ENCODE peak calls at places on chromosomes 7 and 10, in ten cellular contexts. C is pancreas, R is body of pancreas, F is transverse colon, Z is heart right ventricle, M is tibial artery, K is PC-3, B is right atrium auricular region, Y is AG04450, W is mammary epithelial cell. I is an unnamed sample.

GRCh38 chr10:73956476-73957338 is 41.2 kb upstream of the VCL start:
- DNase-seq in K (peak), F (no peak), Z (no peak), C (no peak), W (peak), M (peak), R (no peak), B (no peak), Y (no peak), I (peak)

GRCh38 chr7:108384721-108385483 is 71.3 kb downstream of the NRCAM start:
- DNase-seq in W (no peak), F (no peak), R (no peak), C (no peak), M (no peak), Z (no peak), B (no peak), Y (no peak), K (peak), I (peak)

GRCh38 chr10:44030132-44030531 is 354.8 kb downstream of the CXCL12 start:
- DNase-seq in B (peak), Y (no peak), K (peak), Z (no peak), R (no peak), M (no peak), W (no peak), F (no peak), C (no peak), I (peak)

GRCh38 chr10:12960431-12960898 is 41.0 kb downstream of the CCDC3 start:
- DNase-seq in W (no peak), Y (no peak), F (peak), M (peak), B (peak), R (peak), C (no peak), K (no peak), Z (no peak), I (no peak)

GRCh38 chr10:132443998-132444876 is 47.2 kb downstream of the PWWP2B start:
- DNase-seq in R (no peak), K (no peak), Z (no peak), F (no peak), C (no peak), Y (no peak), W (no peak), B (no peak), M (no peak), I (no peak)

GRCh38 chr10:29183304-29183918 is 105.5 kb upstream of the LYZL1 start:
- DNase-seq in F (no peak), Z (no peak), B (no peak), C (no peak), R (no peak), Y (no peak), M (no peak), K (no peak), W (no peak), I (no peak)

GRCh38 chr7:141676618-141677017 is 25.3 kb downstream of the DENND11 start:
- DNase-seq in B (no peak), W (peak), C (no peak), Z (no peak), M (no peak), R (no peak), K (peak), F (no peak), Y (no peak), I (no peak)

GRCh38 chr10:71807557-71808510 is 34.5 kb upstream of the VSIR start:
- DNase-seq in Y (no peak), B (no peak), M (no peak), K (no peak), W (no peak), C (no peak), Z (no peak), R (no peak), F (no peak), I (no peak)

GRCh38 chr10:87546971-87547413 is 42.3 kb downstream of the MINPP1 start:
- DNase-seq in Z (no peak), C (no peak), K (peak), M (no peak), F (no peak), Y (no peak), W (no peak), B (no peak), R (no peak), I (no peak)

GRCh38 chr7:81070956-81071355 is 152.1 kb upstream of the SEMA3C start:
- DNase-seq in F (no peak), W (no peak), C (no peak), Z (no peak), Y (no peak), K (no peak), B (no peak), M (no peak), R (no peak), I (no peak)

GRCh38 chr7:122546496-122546895 is 152.4 kb downstream of the RNF133 start:
- DNase-seq in Y (no peak), R (no peak), M (no peak), F (no peak), C (no peak), B (no peak), Z (no peak), W (no peak), K (no peak), I (no peak)

GRCh38 chr7:127911968-127912511 is 119.2 kb downstream of the LRRC4 start:
- DNase-seq in Y (no peak), Z (no peak), F (no peak), B (no peak), K (no peak), R (no peak), W (no peak), M (no peak), C (no peak), I (peak)

GRCh38 chr10:61110188-61110844 is 166.3 kb upstream of the RHOBTB1 start:
- DNase-seq in Z (no peak), W (no peak), B (no peak), C (no peak), F (no peak), Y (peak), M (no peak), K (peak), R (no peak), I (no peak)

GRCh38 chr10:69407621-69408301 is 9.0 kb downstream of the TACR2 start:
- DNase-seq in C (no peak), M (no peak), F (no peak), R (peak), B (no peak), Y (no peak), Z (no peak), W (no peak), K (peak), I (peak)

GRCh38 chr7:140638311-140638791 is 2.3 kb downstream of the DENND2A start:
- DNase-seq in C (no peak), K (peak), F (no peak), R (no peak), M (peak), Y (peak), W (no peak), B (peak), Z (no peak), I (no peak)
- TF ChIP-seq CTCF in C (no peak), K (peak), F (no peak), R (no peak), M (no peak), Y (peak), W (no peak), B (no peak), Z (no peak), I (no peak)

GRCh38 chr10:80137926-80138325 is 5.4 kb downstream of the PLAC9 start:
- DNase-seq in Z (no peak), K (no peak), Y (no peak), W (no peak), C (no peak), R (no peak), M (no peak), F (no peak), B (peak), I (no peak)

GRCh38 chr10:80137031-80137712 is 4.6 kb downstream of the PLAC9 start:
- DNase-seq in R (no peak), Y (peak), C (no peak), Z (peak), K (no peak), F (no peak), M (no peak), W (no peak), B (peak), I (no peak)

GRCh38 chr10:80139290-80139689 is 6.8 kb downstream of the PLAC9 start:
- DNase-seq in K (no peak), F (no peak), M (no peak), Z (no peak), B (peak), Y (no peak), W (no peak), C (no peak), R (no peak), I (no peak)

GRCh38 chr10:80144302-80145131 is 12.0 kb downstream of the PLAC9 start:
- DNase-seq in M (peak), B (peak), K (peak), C (peak), F (peak), R (peak), W (no peak), Y (no peak), Z (no peak), I (no peak)

DNA sequence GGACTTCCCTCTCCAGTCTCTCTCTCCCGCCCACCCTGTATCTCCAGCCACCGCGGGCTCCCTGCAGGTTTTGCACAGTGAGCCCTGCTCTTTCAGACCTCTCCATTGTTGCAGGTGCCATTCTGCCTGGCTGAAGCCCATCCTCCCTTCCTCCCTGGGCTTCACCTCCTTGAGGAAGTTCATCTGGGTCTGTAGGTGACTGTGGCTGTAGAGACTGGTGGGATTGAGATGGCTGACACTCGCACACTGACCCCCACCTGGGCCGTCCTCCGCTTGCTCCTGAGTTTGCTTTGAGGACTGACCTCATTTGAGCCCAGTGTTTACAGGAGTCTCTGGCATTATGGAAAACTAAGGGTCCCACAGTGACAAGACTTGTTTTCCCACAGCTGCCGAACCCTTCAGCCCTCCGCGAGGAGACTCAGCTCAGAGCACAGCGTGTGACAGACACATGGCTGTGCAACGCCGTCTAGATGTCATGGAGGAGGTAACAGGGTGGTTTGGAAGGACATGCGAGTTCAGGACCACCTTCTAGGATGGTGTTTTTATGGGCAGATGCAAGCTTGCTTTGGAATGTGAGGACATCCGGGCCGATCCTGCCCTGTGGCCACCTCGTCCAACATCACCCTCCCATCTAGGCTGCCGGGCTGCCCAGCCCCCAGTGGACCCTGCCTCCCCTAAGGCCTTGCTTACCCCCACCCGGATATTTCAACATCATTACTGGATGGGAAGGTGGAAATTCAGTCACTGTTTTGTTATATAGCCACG is 9.3 kb downstream of the PLAC9 start:
- DNase-seq in Z (no peak), Y (no peak), K (no peak), R (no peak), B (peak), M (peak), F (no peak), C (no peak), W (no peak), I (no peak)
- TF ChIP-seq CTCF in Z (no peak), Y (no peak), K (no peak), R (no peak), B (no peak), M (no peak), F (no peak), C (no peak), W (no peak), I (no peak)

GRCh38 chr7:7742223-7742622 is 23.8 kb upstream of the RPA3 start:
- DNase-seq in R (no peak), B (no peak), C (no peak), W (no peak), K (no peak), F (no peak), Y (no peak), M (no peak), Z (no peak), I (no peak)
- TF ChIP-seq CTCF in R (no peak), B (no peak), C (no peak), W (no peak), K (peak), F (no peak), Y (no peak), M (no peak), Z (no peak), I (no peak)

GRCh38 chr7:28937593-28937992 is 20.5 kb downstream of the TRIL start:
- DNase-seq in Y (no peak), K (no peak), C (no peak), F (no peak), M (no peak), B (no peak), Z (no peak), W (no peak), R (no peak), I (no peak)

GRCh38 chr7:28937103-28937502 is 21.0 kb downstream of the TRIL start:
- DNase-seq in M (no peak), Z (no peak), C (no peak), Y (no peak), F (no peak), W (no peak), B (no peak), R (no peak), K (no peak), I (no peak)

GRCh38 chr7:28940741-28941385 is 17.3 kb downstream of the TRIL start:
- DNase-seq in Z (no peak), F (no peak), C (no peak), W (no peak), Y (no peak), B (no peak), K (no peak), R (no peak), M (no peak), I (no peak)

GRCh38 chr7:28939844-28940243 is 18.3 kb downstream of the TRIL start:
- DNase-seq in R (no peak), K (no peak), F (no peak), C (no peak), Z (no peak), Y (no peak), W (no peak), M (no peak), B (no peak), I (no peak)

GRCh38 chr7:28939367-28939766 is 18.8 kb downstream of the TRIL start:
- DNase-seq in Y (no peak), F (no peak), M (no peak), B (no peak), Z (no peak), C (no peak), R (no peak), K (no peak), W (no peak), I (no peak)
- TF ChIP-seq CTCF in Y (no peak), F (no peak), M (no peak), B (no peak), Z (no peak), C (no peak), R (no peak), K (no peak), W (no peak), I (no peak)

GRCh38 chr7:92880212-92881090 is 44.1 kb upstream of the CDK6 start:
- DNase-seq in F (no peak), W (peak), R (no peak), C (no peak), Z (no peak), M (no peak), K (peak), B (no peak), Y (no peak), I (no peak)
- TF ChIP-seq CTCF in F (peak), W (no peak), R (peak), C (peak), Z (peak), M (peak), K (peak), B (no peak), Y (no peak), I (peak)

DNA sequence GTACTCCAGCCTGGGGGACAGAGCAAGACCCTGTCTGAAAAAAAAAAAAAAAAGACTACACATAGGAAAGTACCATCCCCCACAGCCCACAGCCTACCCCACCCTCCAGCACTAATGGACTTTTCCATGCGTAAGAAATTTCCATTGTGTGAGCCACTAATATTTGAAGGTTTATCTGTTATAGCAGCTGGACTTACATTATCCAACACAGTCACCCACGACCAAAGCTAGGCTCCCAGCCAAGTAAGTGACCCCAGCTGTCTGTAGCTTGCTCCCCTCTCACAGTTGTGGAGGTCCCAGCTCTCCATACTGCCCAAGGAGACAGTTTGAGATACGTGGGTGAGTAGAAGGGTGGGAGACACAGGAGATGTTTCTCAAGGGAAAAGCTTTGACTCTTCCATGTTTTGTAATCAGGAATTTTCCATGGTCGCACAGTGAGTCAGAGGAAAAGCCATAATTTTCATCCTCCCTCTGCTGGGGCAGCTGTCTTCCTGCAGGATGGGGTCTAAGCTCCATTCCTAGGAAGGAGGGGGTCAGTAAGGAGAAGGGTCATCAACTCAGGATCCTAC is 57.4 kb downstream of the CAV1 start:
- DNase-seq in C (no peak), Y (no peak), K (no peak), M (no peak), W (no peak), Z (no peak), B (no peak), R (no peak), F (no peak), I (no peak)
- TF ChIP-seq CTCF in C (no peak), Y (peak), K (no peak), M (peak), W (no peak), Z (peak), B (no peak), R (no peak), F (no peak), I (no peak)